ENCODE peak calls at places on chromosomes 5 and 9, in four cellular contexts. K, I, L and H are unnamed samples.

GRCh38 chr9:137082222-137082924 is 4.4 kb upstream of the MAN1B1 start:
- DNase-seq in K (no peak), I (no peak), L (no peak), H (peak)

GRCh38 chr5:173396311-173396993 is 68.2 kb upstream of the STC2 start:
- DNase-seq in L (peak), I (no peak), K (no peak), H (no peak)

GRCh38 chr5:40475546-40475945 is 204.2 kb upstream of the PTGER4 start:
- DNase-seq in L (no peak), I (no peak), K (no peak), H (no peak)

GRCh38 chr5:176651472-176651980 is 4.2 kb downstream of the TSPAN17 start:
- DNase-seq in I (no peak), K (no peak), L (no peak), H (no peak)

GRCh38 chr9:19116391-19116790 is 10.9 kb downstream of the PLIN2 start:
- DNase-seq in K (no peak), L (no peak), I (no peak), H (no peak)

GRCh38 chr5:169160405-169160901 is 140.5 kb downstream of the SLIT3 start:
- DNase-seq in L (no peak), K (no peak), I (no peak), H (no peak)

GRCh38 chr9:95268681-95269080 is 48.8 kb downstream of the FANCC start:
- DNase-seq in K (no peak), I (no peak), L (peak), H (no peak)

GRCh38 chr5:173578947-173579615 is 37.4 kb downstream of the BOD1 start:
- DNase-seq in I (no peak), K (no peak), L (no peak), H (no peak)

GRCh38 chr5:177494356-177495195 is 2.8 kb downstream of the PDLIM7 start:
- DNase-seq in K (no peak), I (peak), L (peak), H (peak)

GRCh38 chr9:119264165-119264564 is 105.1 kb downstream of the BRINP1 start:
- DNase-seq in I (no peak), L (no peak), K (no peak), H (no peak)

GRCh38 chr5:43049216-43049615 is 9.1 kb upstream of the ANXA2R start:
- DNase-seq in K (peak), I (no peak), L (no peak), H (no peak)

GRCh38 chr9:113536483-113537226 is 73.1 kb downstream of the RGS3 start:
- DNase-seq in L (no peak), K (no peak), I (peak), H (peak)

GRCh38 chr5:83972236-83972635 is 251.6 kb upstream of the HAPLN1 start:
- DNase-seq in I (no peak), K (no peak), L (no peak), H (no peak)

GRCh38 chr5:83972909-83973308 is 252.3 kb upstream of the HAPLN1 start:
- DNase-seq in I (no peak), L (no peak), K (no peak), H (no peak)

DNA sequence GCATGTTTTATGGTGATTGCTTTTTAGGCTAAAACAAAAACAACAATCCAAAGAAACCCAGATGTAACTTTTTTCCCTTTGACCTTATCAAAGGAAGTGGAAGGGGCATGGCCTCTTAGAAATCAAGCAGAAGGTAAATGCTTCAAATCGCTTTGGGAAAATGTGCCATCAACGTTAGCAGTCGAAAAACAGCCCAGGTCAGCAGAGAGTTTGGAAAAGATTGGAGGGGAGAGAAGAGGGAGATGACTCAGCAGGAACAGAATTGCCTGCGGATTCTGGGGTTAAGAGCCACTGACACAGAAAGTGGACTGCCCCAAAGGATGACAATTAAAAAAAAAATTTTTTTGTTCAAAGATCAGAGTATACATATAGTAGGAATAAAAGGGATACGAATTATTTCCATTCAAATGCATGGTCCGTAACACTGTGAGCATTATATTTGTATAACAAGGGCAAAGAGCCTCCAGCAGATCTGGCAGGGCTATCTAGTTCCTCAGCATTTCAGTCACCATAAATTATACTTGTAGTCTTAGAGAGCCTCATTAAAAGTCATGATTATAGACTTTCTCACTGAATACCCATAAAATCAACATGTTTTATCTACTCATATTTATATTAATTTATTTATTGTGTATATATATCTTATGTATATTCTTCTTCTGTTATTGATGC is 253.6 kb upstream of the HAPLN1 start:
- DNase-seq in K (no peak), L (no peak), I (no peak), H (no peak)
- TF ChIP-seq POLR2A in K (no peak), L (no peak), I (no peak), H (no peak)

GRCh38 chr5:75275147-75275546 is 38.5 kb upstream of the ANKRD31 start:
- DNase-seq in I (no peak), L (no peak), K (no peak), H (no peak)

GRCh38 chr5:75279324-75279723 is 42.6 kb upstream of the ANKRD31 start:
- DNase-seq in I (no peak), L (no peak), K (no peak), H (no peak)

GRCh38 chr5:75275736-75276135 is 39.1 kb upstream of the ANKRD31 start:
- DNase-seq in L (no peak), K (no peak), I (no peak), H (no peak)

GRCh38 chr5:75274486-75274885 is 37.8 kb upstream of the ANKRD31 start:
- DNase-seq in L (no peak), I (no peak), K (no peak), H (no peak)

DNA sequence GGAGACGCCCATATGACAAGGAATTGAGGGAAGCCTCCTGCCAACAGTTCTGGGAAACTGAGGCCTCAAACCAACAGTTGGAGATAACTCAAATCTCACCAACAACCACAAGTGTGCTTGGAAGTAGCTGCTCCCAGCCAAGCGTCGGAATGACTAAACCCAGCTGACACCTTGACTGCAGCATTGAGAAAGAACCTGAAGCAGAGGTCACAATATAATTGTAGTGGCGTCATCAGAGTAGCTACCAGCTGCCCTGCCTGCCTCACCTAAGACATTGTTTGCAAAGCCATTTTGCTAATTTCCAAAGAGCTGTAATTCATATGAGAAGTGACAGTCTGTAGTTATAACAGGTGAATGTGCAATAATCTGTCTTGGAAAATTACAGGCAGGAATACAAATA is 40.8 kb upstream of the ANKRD31 start:
- DNase-seq in K (no peak), L (no peak), I (no peak), H (no peak)
- TF ChIP-seq POLR2A in K (no peak), L (no peak), I (no peak), H (no peak)

GRCh38 chr9:128127568-128127989 is at the start of gene PTGES2:
- DNase-seq in I (peak), K (no peak), L (peak), H (peak)
- TF ChIP-seq POLR2A in I (peak), K (no peak), L (no peak), H (no peak)

GRCh38 chr9:96449844-96450612 is at the start of gene HABP4:
- DNase-seq in I (peak), L (peak), K (peak), H (peak)
- TF ChIP-seq POLR2A in I (peak), L (peak), K (peak), H (no peak)

DNA sequence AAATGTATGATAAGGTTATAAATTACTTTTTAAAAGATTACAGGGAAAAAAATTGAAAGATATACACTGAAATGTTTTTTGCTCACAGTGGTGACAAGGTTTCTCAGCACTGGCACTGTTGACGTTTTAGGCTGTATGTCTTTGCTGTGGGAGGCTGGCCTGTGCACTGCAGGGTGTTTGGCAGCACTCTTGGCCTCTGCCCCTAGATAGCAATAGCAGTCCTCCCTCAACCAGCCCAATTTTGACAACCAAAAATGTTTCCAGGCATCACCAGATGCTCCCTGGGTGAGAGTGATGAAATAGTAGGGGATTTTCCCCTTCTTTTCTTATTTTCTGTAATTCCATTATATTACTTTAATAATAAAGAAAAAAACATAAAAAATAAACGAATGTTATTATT is 3.3 kb downstream of the CD274 start:
- DNase-seq in L (no peak), K (no peak), I (no peak), H (no peak)
- TF ChIP-seq POLR2A in L (no peak), K (no peak), I (no peak), H (no peak)